ENCODE peak calls at places on chromosomes 1 and 21, in ten cellular contexts. Y is iris pigment epithelial cell; M is naive thymus-derived CD8-positive, alpha-beta T cell; P is activated CD4-positive, alpha-beta T cell treated with anti-CD3 and anti-CD28 coated beads, Interleukin-2, amount 50 U/mL, for 24 hours; Z is NCI-H1105 treated with DMSO at 0.1 percent for 48 hours; E is HCT116; R is NCI-H748 treated with DMSO at 0.1 percent for 48 hours; B is neural crest cell; F is lower lobe of right lung; G is astrocyte of the cerebellum. C is an unnamed sample.

GRCh38 chr1:221397606-221398005 is 344.3 kb downstream of the DUSP10 start:
- DNase-seq in P (no peak), G (no peak), F (no peak), M (no peak), R (no peak), B (no peak), Y (peak; percentile 4), Z (no peak), E (no peak), C (no peak)

GRCh38 chr1:48526045-48526714 is 54.2 kb upstream of the SPATA6 start:
- DNase-seq in P (no peak), E (no peak), Y (peak; percentile 5), R (peak; percentile 75), G (no peak), B (no peak), M (no peak), F (no peak), Z (peak; percentile 96), C (no peak)

GRCh38 chr1:225603538-225604354 is 49.2 kb downstream of the ENAH start:
- DNase-seq in B (no peak), E (peak; percentile 54), P (no peak), Y (peak; percentile 86), F (no peak), G (peak; percentile 46), R (no peak), M (no peak), Z (no peak), C (no peak)

GRCh38 chr1:207941664-207942063 is 30.7 kb upstream of the CD34 start:
- DNase-seq in F (peak; percentile 60), Y (peak; percentile 42), Z (no peak), B (no peak), R (no peak), P (no peak), E (no peak), G (peak; percentile 24), M (no peak), C (no peak)

GRCh38 chr1:1889847-1890505 is 911 bp downstream of the GNB1 start:
- DNase-seq in Y (peak; percentile 51), F (peak; percentile 92), B (peak; percentile 31), R (no peak), E (no peak), Z (no peak), M (no peak), G (no peak), P (no peak), C (peak; percentile 18)

GRCh38 chr1:96510911-96511310 is 210.7 kb upstream of the PTBP2 start:
- DNase-seq in M (no peak), R (no peak), E (no peak), Z (peak; percentile 13), G (no peak), B (no peak), P (no peak), F (no peak), Y (no peak), C (no peak)

GRCh38 chr21:45995686-45996179 is 14.2 kb downstream of the COL6A1 start:
- DNase-seq in G (no peak), R (no peak), P (no peak), Z (no peak), B (no peak), M (no peak), F (peak; percentile 38), E (peak; percentile 16), Y (no peak), C (no peak)

GRCh38 chr1:147496571-147496970 is 44.7 kb upstream of the BCL9 start:
- DNase-seq in E (peak; percentile 19), F (no peak), R (no peak), P (no peak), M (no peak), G (peak; percentile 22), Y (peak; percentile 42), Z (no peak), B (no peak), C (no peak)

GRCh38 chr1:66733348-66734017 is 18.8 kb upstream of the DYNLT5 start:
- DNase-seq in G (peak; percentile 4), R (no peak), E (no peak), P (no peak), Z (peak; percentile 36), F (no peak), Y (peak; percentile 49), B (no peak), M (no peak), C (no peak)

GRCh38 chr1:45767035-45767434 is 16.6 kb upstream of the IPP start:
- DNase-seq in M (no peak), F (no peak), Y (peak; percentile 67), Z (no peak), B (no peak), P (no peak), G (peak; percentile 36), R (no peak), E (no peak), C (no peak)

GRCh38 chr21:46605759-46606426 is 1.0 kb upstream of the S100B start:
- DNase-seq in M (peak; percentile 37), B (no peak), E (no peak), Y (no peak), F (peak; percentile 81), G (no peak), R (no peak), P (no peak), Z (no peak), C (no peak)

GRCh38 chr1:8238141-8239038 is 79.5 kb upstream of the SLC45A1 start:
- DNase-seq in Y (peak; percentile 97), P (no peak), R (no peak), Z (no peak), E (no peak), B (no peak), M (no peak), F (no peak), G (peak; percentile 49), C (peak; percentile 23)

GRCh38 chr1:225209153-225209552 is 218.7 kb downstream of the LBR start:
- DNase-seq in Z (no peak), R (peak; percentile 0), P (no peak), B (no peak), M (no peak), G (no peak), F (no peak), Y (no peak), E (no peak), C (no peak)

GRCh38 chr1:227766653-227767277 is 31.5 kb downstream of the SNAP47 start:
- DNase-seq in G (no peak), Z (no peak), R (no peak), F (no peak), B (no peak), M (no peak), E (no peak), P (no peak), Y (no peak), C (no peak)

C was measured in amniotic stem cell.